ENCODE peak calls at places on chromosomes 3 and 15, in ten cellular contexts. R, B, H, C, O, F, S, K, A and M are unnamed samples.

GRCh38 chr15:70627734-70628541 is 135.4 kb downstream of the UACA start:
- DNase-seq in R (no peak), B (no peak), H (no peak), C (peak; percentile 40), O (peak; percentile 80), F (no peak), S (no peak), K (peak; percentile 77), A (no peak), M (peak; percentile 51)

GRCh38 chr3:109071349-109072142 is 46.4 kb downstream of the MORC1 start:
- DNase-seq in R (no peak), B (no peak), H (no peak), C (no peak), O (no peak), F (no peak), S (peak; percentile 2), K (no peak), A (no peak), M (no peak)

GRCh38 chr3:40290396-40290795 is 19.1 kb upstream of the EIF1B start:
- DNase-seq in R (no peak), B (no peak), H (no peak), C (no peak), O (no peak), F (no peak), S (no peak), K (no peak), A (no peak), M (no peak)

GRCh38 chr3:65080432-65080831 is 392.6 kb upstream of the ADAMTS9 start:
- DNase-seq in R (no peak), B (no peak), H (no peak), C (no peak), O (no peak), F (no peak), S (peak; percentile 12), K (no peak), A (no peak), M (no peak)

GRCh38 chr15:59819047-59819446 is 129.9 kb upstream of the BNIP2 start:
- DNase-seq in R (no peak), B (no peak), H (no peak), C (no peak), O (no peak), F (no peak), S (no peak), K (no peak), A (no peak), M (no peak)

GRCh38 chr15:27358751-27359434 is 387.9 kb downstream of the GABRG3 start:
- DNase-seq in R (no peak), B (peak; percentile 40), H (peak; percentile 1), C (no peak), O (peak; percentile 12), F (no peak), S (peak; percentile 33), K (no peak), A (no peak), M (no peak)

GRCh38 chr3:158731938-158732855 is at the start of gene RARRES1:
- DNase-seq in R (peak; percentile 13), B (peak; percentile 42), H (peak; percentile 58), C (peak; percentile 43), O (peak; percentile 39), F (no peak), S (peak; percentile 83), K (no peak), A (peak; percentile 1), M (no peak)

GRCh38 chr15:65421360-65422215 is 1.2 kb downstream of the IGDCC4 start:
- DNase-seq in R (no peak), B (peak; percentile 97), H (no peak), C (no peak), O (peak; percentile 47), F (no peak), S (peak; percentile 64), K (no peak), A (no peak), M (no peak)

GRCh38 chr3:168865022-168865551 is 769.4 kb upstream of the GOLIM4 start:
- DNase-seq in R (no peak), B (peak; percentile 29), H (peak; percentile 70), C (no peak), O (peak; percentile 44), F (no peak), S (peak; percentile 53), K (no peak), A (no peak), M (no peak)

GRCh38 chr15:87954783-87955182 is 301.8 kb downstream of the NTRK3 start:
- DNase-seq in R (no peak), B (no peak), H (peak; percentile 17), C (no peak), O (peak; percentile 85), F (no peak), S (no peak), K (peak; percentile 52), A (no peak), M (no peak)

GRCh38 chr15:52789601-52790165 is 453 bp downstream of the ONECUT1 start:
- DNase-seq in R (no peak), B (peak; percentile 33), H (peak; percentile 16), C (no peak), O (no peak), F (no peak), S (peak; percentile 71), K (no peak), A (no peak), M (no peak)

GRCh38 chr3:50192689-50193141 is 1.3 kb downstream of the GNAT1 start:
- DNase-seq in R (peak; percentile 82), B (peak; percentile 80), H (peak; percentile 68), C (peak; percentile 21), O (peak; percentile 30), F (no peak), S (peak; percentile 59), K (no peak), A (peak; percentile 27), M (no peak)

GRCh38 chr3:28575748-28576589 is 227.3 kb upstream of the AZI2 start:
- DNase-seq in R (no peak), B (peak; percentile 52), H (peak; percentile 3), C (peak; percentile 4), O (peak; percentile 6), F (no peak), S (peak; percentile 49), K (no peak), A (peak; percentile 58), M (no peak)

GRCh38 chr3:119871571-119871970 is 89.7 kb downstream of the NR1I2 start:
- DNase-seq in R (no peak), B (no peak), H (no peak), C (no peak), O (no peak), F (no peak), S (no peak), K (no peak), A (no peak), M (no peak)

GRCh38 chr3:50549226-50549625 is 18.3 kb downstream of the C3orf18 start:
- DNase-seq in R (no peak), B (no peak), H (no peak), C (no peak), O (no peak), F (no peak), S (no peak), K (no peak), A (no peak), M (no peak)

GRCh38 chr15:23038741-23039150 is 623 bp downstream of the TUBGCP5 start:
- DNase-seq in R (no peak), B (no peak), H (peak; percentile 64), C (peak; percentile 42), O (peak; percentile 52), F (peak; percentile 4), S (peak; percentile 74), K (no peak), A (no peak), M (no peak)

GRCh38 chr3:62248831-62249776 is 124.2 kb downstream of the FEZF2 start:
- DNase-seq in R (no peak), B (no peak), H (no peak), C (peak; percentile 2), O (no peak), F (no peak), S (no peak), K (no peak), A (no peak), M (no peak)

GRCh38 chr3:47491186-47491585 is 15.4 kb upstream of the SCAP start:
- DNase-seq in R (no peak), B (no peak), H (no peak), C (no peak), O (no peak), F (no peak), S (no peak), K (no peak), A (no peak), M (no peak)

GRCh38 chr3:33360136-33360825 is 79.9 kb downstream of the UBP1 start:
- DNase-seq in R (no peak), B (no peak), H (peak; percentile 66), C (peak; percentile 75), O (peak; percentile 70), F (peak; percentile 26), S (peak; percentile 8), K (peak; percentile 59), A (no peak), M (no peak)

GRCh38 chr3:105773291-105773690 is 95.5 kb downstream of the CBLB start:
- DNase-seq in R (no peak), B (no peak), H (no peak), C (no peak), O (no peak), F (no peak), S (no peak), K (no peak), A (no peak), M (no peak)

GRCh38 chr3:6367171-6367570 is 493.7 kb upstream of the GRM7 start:
- DNase-seq in R (no peak), B (no peak), H (no peak), C (no peak), O (no peak), F (no peak), S (no peak), K (no peak), A (no peak), M (no peak)

GRCh38 chr15:101242999-101243336 is 8.9 kb downstream of the CHSY1 start:
- DNase-seq in R (no peak), B (no peak), H (no peak), C (no peak), O (no peak), F (no peak), S (no peak), K (no peak), A (no peak), M (no peak)

GRCh38 chr3:4670352-4670751 is 177.2 kb downstream of the ITPR1 start:
- DNase-seq in R (no peak), B (no peak), H (peak; percentile 17), C (no peak), O (no peak), F (no peak), S (peak; percentile 5), K (no peak), A (no peak), M (no peak)

GRCh38 chr15:34154725-34155204 is 52.9 kb downstream of the PGBD4 start:
- DNase-seq in R (no peak), B (no peak), H (no peak), C (peak; percentile 18), O (no peak), F (no peak), S (peak; percentile 49), K (no peak), A (no peak), M (no peak)

GRCh38 chr3:39668420-39668819 is 141.0 kb upstream of the MYRIP start:
- DNase-seq in R (no peak), B (peak; percentile 33), H (peak; percentile 74), C (peak; percentile 21), O (peak; percentile 64), F (peak; percentile 21), S (peak; percentile 55), K (peak; percentile 21), A (peak; percentile 15), M (peak; percentile 18)

GRCh38 chr3:51386159-51386851 is 1.2 kb downstream of the MANF start:
- DNase-seq in R (no peak), B (no peak), H (no peak), C (no peak), O (no peak), F (no peak), S (no peak), K (no peak), A (no peak), M (no peak)

GRCh38 chr15:98442379-98442833 is 205.9 kb upstream of the IGF1R start:
- DNase-seq in R (peak; percentile 30), B (peak; percentile 67), H (peak; percentile 80), C (peak; percentile 68), O (peak; percentile 89), F (peak; percentile 66), S (peak; percentile 80), K (peak; percentile 68), A (peak; percentile 28), M (peak; percentile 56)